ENCODE peak calls at places on chromosomes 4 and X, in nine cellular contexts. R, V, K, T, U, O, F, Q and M are unnamed samples.

GRCh38 chr4:176193898-176194297 is 1.5 kb downstream of the SPATA4 start:
- DNase-seq in O (peak), F (no peak), U (peak), T (no peak), R (peak), Q (no peak), V (peak), K (no peak), M (peak)

GRCh38 chr4:161564230-161564834 is 599.5 kb downstream of the FSTL5 start:
- DNase-seq in O (peak), T (no peak), K (no peak), V (peak), Q (no peak), U (no peak), R (peak), F (no peak), M (no peak)

GRCh38 chr4:98664959-98665358 is 6.5 kb upstream of the TSPAN5 start:
- DNase-seq in U (no peak), Q (no peak), T (no peak), K (no peak), V (no peak), F (no peak), R (no peak), O (no peak), M (no peak)

GRCh38 chrX:140507982-140508305 is 3.1 kb upstream of the SOX3 start:
- DNase-seq in O (no peak), U (no peak), T (no peak), R (no peak), V (no peak), F (no peak), K (peak), Q (no peak), M (no peak)

GRCh38 chr4:26873391-26874026 is 12.9 kb downstream of the STIM2 start:
- DNase-seq in U (no peak), K (no peak), O (no peak), T (no peak), V (no peak), R (no peak), Q (no peak), F (no peak), M (no peak)

GRCh38 chr4:103934178-103934789 is 214.5 kb upstream of the TACR3 start:
- DNase-seq in F (no peak), V (peak), Q (no peak), U (peak), K (peak), T (peak), R (peak), O (peak), M (peak)

GRCh38 chrX:63275127-63275526 is 76.0 kb downstream of the SPIN4 start:
- DNase-seq in T (no peak), V (peak), F (no peak), K (peak), U (no peak), Q (no peak), O (no peak), R (peak), M (no peak)

GRCh38 chr4:119735136-119735770 is 106.6 kb upstream of the PDE5A start:
- DNase-seq in Q (no peak), R (peak), O (peak), F (no peak), K (no peak), V (peak), T (peak), U (peak), M (peak)

GRCh38 chr4:100827756-100828155 is 309.9 kb upstream of the EMCN start:
- DNase-seq in K (no peak), V (no peak), T (no peak), O (no peak), F (no peak), R (no peak), Q (no peak), U (no peak), M (no peak)

GRCh38 chrX:101383679-101384078 is 2.3 kb downstream of the BTK start:
- DNase-seq in Q (no peak), R (no peak), V (no peak), F (no peak), K (no peak), T (no peak), U (no peak), O (no peak), M (no peak)

GRCh38 chr4:73776363-73776762 is 36.0 kb downstream of the CXCL8 start:
- DNase-seq in U (peak), O (peak), K (peak), V (peak), R (peak), T (peak), F (peak), Q (no peak), M (peak)

GRCh38 chr4:87659247-87659931 is 9.3 kb downstream of the DMP1 start:
- DNase-seq in R (no peak), V (peak), F (no peak), Q (no peak), O (peak), K (no peak), T (no peak), U (peak), M (no peak)

GRCh38 chrX:66632986-66633385 is 5.9 kb downstream of the EDA2R start:
- DNase-seq in U (peak), R (peak), Q (no peak), K (no peak), V (peak), F (no peak), O (peak), T (no peak), M (peak)

GRCh38 chrX:49165901-49166881 is 3.6 kb downstream of the MAGIX start:
- DNase-seq in K (peak), U (peak), O (peak), V (peak), T (no peak), R (peak), Q (peak), F (peak), M (peak)

GRCh38 chrX:44143061-44143602 is 169.9 kb upstream of the NDP start:
- DNase-seq in Q (no peak), R (no peak), O (no peak), F (no peak), V (no peak), U (no peak), T (no peak), K (no peak), M (no peak)

GRCh38 chr4:153555730-153556440 is 89.7 kb downstream of the TMEM131L start:
- DNase-seq in Q (no peak), O (peak), V (peak), U (peak), R (peak), K (no peak), F (no peak), T (peak), M (peak)

GRCh38 chrX:107684956-107685385 is 56.7 kb downstream of the PRPS1 start:
- DNase-seq in U (peak), K (peak), V (peak), R (no peak), F (no peak), T (peak), Q (no peak), O (peak), M (peak)